ENCODE peak calls at places on chromosomes 2 and 18, in eight cellular contexts. V is activated naive CD8-positive, alpha-beta T cell treated with anti-CD3 and anti-CD28 coated beads, Interleukin-2, amount 50 U/mL, for 16 hours; A is activated B cell treated with CpG ODN at 0.5 μM for 24 hours; F is caudate nucleus; S is activated naive CD4-positive, alpha-beta T cell treated with anti-CD3 and anti-CD28 coated beads, Interleukin-2, amount 50 U/mL, for 16 hours; H is germinal center; P is CD8-positive, alpha-beta memory T cell; Z is mucosa of gallbladder. B is an unnamed sample.

GRCh38 chr2:232891621-232892071 is 21.6 kb downstream of the SNORC start:
- DNase-seq in V (no peak), A (peak), F (no peak), S (no peak), H (no peak), P (no peak), Z (no peak), B (no peak)

GRCh38 chr2:182542501-182543258 is 115.8 kb upstream of the PDE1A start:
- DNase-seq in V (no peak), A (no peak), F (no peak), S (no peak), H (no peak), P (no peak), Z (no peak), B (no peak)

GRCh38 chr2:191316246-191316645 is 71.0 kb downstream of the MYO1B start:
- DNase-seq in V (no peak), A (no peak), F (no peak), S (no peak), H (no peak), P (no peak), Z (no peak), B (no peak)

GRCh38 chr2:158004131-158004530 is 97.5 kb upstream of the UPP2 start:
- DNase-seq in V (no peak), A (no peak), F (no peak), S (no peak), H (no peak), P (no peak), Z (no peak), B (no peak)

GRCh38 chr2:46487667-46488333 is 8.4 kb downstream of the TMEM247 start:
- DNase-seq in V (no peak), A (no peak), F (no peak), S (no peak), H (no peak), P (no peak), Z (peak), B (peak)

GRCh38 chr2:173644146-173644545 is 289.5 kb downstream of the CDCA7 start:
- DNase-seq in V (no peak), A (no peak), F (no peak), S (no peak), H (no peak), P (no peak), Z (no peak), B (no peak)

GRCh38 chr2:173884403-173884802 is 80.8 kb downstream of the SP3 start:
- DNase-seq in V (no peak), A (no peak), F (no peak), S (peak), H (no peak), P (no peak), Z (peak), B (peak)

GRCh38 chr2:174717273-174717672 is 47.0 kb downstream of the CHRNA1 start:
- DNase-seq in V (no peak), A (no peak), F (no peak), S (no peak), H (no peak), P (no peak), Z (no peak), B (no peak)

GRCh38 chr2:9594361-9595063 is 36.3 kb downstream of the YWHAQ start:
- DNase-seq in V (no peak), A (no peak), F (no peak), S (no peak), H (no peak), P (no peak), Z (peak), B (peak)

GRCh38 chr18:36334798-36335197 is 37.3 kb downstream of the FHOD3 start:
- DNase-seq in V (no peak), A (no peak), F (no peak), S (no peak), H (no peak), P (no peak), Z (no peak), B (no peak)

GRCh38 chr2:136238552-136239346 is 120.8 kb upstream of the CXCR4 start:
- DNase-seq in V (no peak), A (peak), F (no peak), S (no peak), H (peak), P (peak), Z (no peak), B (no peak)

GRCh38 chr18:36376361-36376760 is 78.8 kb downstream of the FHOD3 start:
- DNase-seq in V (no peak), A (no peak), F (no peak), S (no peak), H (no peak), P (no peak), Z (no peak), B (no peak)

GRCh38 chr2:56334622-56335021 is 150.8 kb downstream of the CCDC85A start:
- DNase-seq in V (no peak), A (no peak), F (no peak), S (no peak), H (no peak), P (no peak), Z (no peak), B (no peak)

GRCh38 chr2:221753401-221753800 is 181.3 kb upstream of the EPHA4 start:
- DNase-seq in V (no peak), A (no peak), F (no peak), S (no peak), H (no peak), P (no peak), Z (no peak), B (no peak)

GRCh38 chr2:164538250-164538866 is 82.9 kb downstream of the GRB14 start:
- DNase-seq in V (no peak), A (no peak), F (no peak), S (no peak), H (peak), P (no peak), Z (no peak), B (no peak)

GRCh38 chr2:181396575-181397062 is 60.6 kb upstream of the ITGA4 start:
- DNase-seq in V (no peak), A (no peak), F (no peak), S (no peak), H (no peak), P (no peak), Z (no peak), B (no peak)

GRCh38 chr2:69893684-69894481 is at the start of gene SNRNP27:
- DNase-seq in V (peak), A (peak), F (peak), S (peak), H (peak), P (peak), Z (peak), B (peak)

GRCh38 chr2:240249423-240250149 is 109.1 kb upstream of the OTOS start:
- DNase-seq in V (no peak), A (no peak), F (peak), S (no peak), H (no peak), P (no peak), Z (peak), B (no peak)

GRCh38 chr2:63553049-63553448 is 35.2 kb downstream of the WDPCP start:
- DNase-seq in V (no peak), A (no peak), F (no peak), S (no peak), H (no peak), P (no peak), Z (no peak), B (no peak)

GRCh38 chr2:218343591-218343990 is 13.1 kb upstream of the CATIP start:
- DNase-seq in V (no peak), A (no peak), F (no peak), S (no peak), H (no peak), P (no peak), Z (no peak), B (no peak)

GRCh38 chr2:112683550-112684414 is 37.0 kb upstream of the NT5DC4 start:
- DNase-seq in V (no peak), A (no peak), F (no peak), S (no peak), H (no peak), P (no peak), Z (no peak), B (no peak)

GRCh38 chr2:28567076-28567471 is 71.2 kb downstream of the PLB1 start:
- DNase-seq in V (no peak), A (peak), F (peak), S (no peak), H (peak), P (peak), Z (no peak), B (no peak)

GRCh38 chr2:172345951-172346555 is 81.3 kb upstream of the ITGA6 start:
- DNase-seq in V (no peak), A (no peak), F (no peak), S (no peak), H (no peak), P (no peak), Z (no peak), B (no peak)

GRCh38 chr2:138829326-138829725 is 49.1 kb upstream of the NXPH2 start:
- DNase-seq in V (no peak), A (no peak), F (no peak), S (peak), H (no peak), P (no peak), Z (no peak), B (no peak)

GRCh38 chr2:128260239-128261138 is 58.2 kb downstream of the HS6ST1 start:
- DNase-seq in V (no peak), A (no peak), F (peak), S (no peak), H (no peak), P (no peak), Z (peak), B (peak)

GRCh38 chr2:68448671-68449394 is 18.3 kb downstream of the FBXO48 start:
- DNase-seq in V (no peak), A (no peak), F (no peak), S (no peak), H (no peak), P (no peak), Z (no peak), B (no peak)

GRCh38 chr18:49561377-49562193 is at the start of gene LIPG:
- DNase-seq in V (peak), A (no peak), F (no peak), S (peak), H (peak), P (peak), Z (peak), B (no peak)

GRCh38 chr2:96325884-96326255 is 753 bp downstream of the ITPRIPL1 start:
- DNase-seq in V (no peak), A (no peak), F (no peak), S (peak), H (peak), P (peak), Z (no peak), B (no peak)

GRCh38 chr2:23499419-23499818 is 114.4 kb downstream of the KLHL29 start:
- DNase-seq in V (no peak), A (no peak), F (no peak), S (no peak), H (no peak), P (no peak), Z (no peak), B (peak)

GRCh38 chr18:44123743-44124142 is 556.9 kb upstream of the SETBP1 start:
- DNase-seq in V (no peak), A (no peak), F (no peak), S (no peak), H (no peak), P (no peak), Z (no peak), B (no peak)

GRCh38 chr2:74093840-74094239 is 53.9 kb downstream of the BOLA3 start:
- DNase-seq in V (no peak), A (no peak), F (no peak), S (no peak), H (no peak), P (no peak), Z (no peak), B (no peak)

GRCh38 chr2:239289545-239289944 is 111.3 kb downstream of the HDAC4 start:
- DNase-seq in V (no peak), A (no peak), F (no peak), S (no peak), H (no peak), P (no peak), Z (no peak), B (peak)

GRCh38 chr2:186098821-186099220 is 360.2 kb downstream of the FSIP2 start:
- DNase-seq in V (no peak), A (no peak), F (no peak), S (no peak), H (no peak), P (no peak), Z (no peak), B (no peak)

GRCh38 chr2:68253211-68254068 is 1.1 kb upstream of the PPP3R1 start:
- DNase-seq in V (no peak), A (no peak), F (no peak), S (peak), H (no peak), P (peak), Z (peak), B (no peak)

GRCh38 chr2:160893581-160893980 is 266.6 kb upstream of the TANK start:
- DNase-seq in V (no peak), A (no peak), F (no peak), S (no peak), H (no peak), P (no peak), Z (no peak), B (no peak)

GRCh38 chr18:658947-659533 is 1.6 kb downstream of the TYMS start:
- DNase-seq in V (no peak), A (no peak), F (no peak), S (no peak), H (no peak), P (no peak), Z (no peak), B (no peak)

B was measured in tibial nerve.